ENCODE peak calls at places on chromosomes 3 and 15, in seven cellular contexts. Q is uterus, R is prostate gland, X is tibial nerve, F is IMR-90, K is endothelial cell of umbilical vein, J is body of pancreas. H is an unnamed sample.
A peak's percentile ranks its signal among the peaks of the same experiment; 100 is the strongest.

GRCh38 chr15:29039466-29040366 is 153.9 kb downstream of the APBA2 start:
- DNase-seq in F (no peak), X (no peak), K (no peak), J (no peak), Q (no peak), R (no peak), H (no peak)

GRCh38 chr15:37695719-37696118 is 238.7 kb upstream of the TMCO5A start:
- DNase-seq in J (no peak), X (no peak), K (no peak), R (no peak), Q (no peak), F (peak; percentile 35), H (no peak)

GRCh38 chr3:141442914-141443313 is 43.9 kb upstream of the RASA2 start:
- DNase-seq in Q (no peak), X (no peak), K (no peak), F (no peak), R (no peak), J (no peak), H (no peak)

GRCh38 chr3:264394-265156 is 68.0 kb downstream of the CHL1 start:
- DNase-seq in X (no peak), K (no peak), F (peak; percentile 97), Q (no peak), J (peak; percentile 12), R (peak; percentile 6), H (no peak)

GRCh38 chr3:125123455-125123854 is 67.7 kb upstream of the HEG1 start:
- DNase-seq in K (no peak), Q (no peak), J (no peak), F (no peak), X (no peak), R (no peak), H (no peak)

GRCh38 chr3:9669720-9670432 is 20.6 kb downstream of the MTMR14 start:
- DNase-seq in X (peak; percentile 41), F (no peak), J (peak; percentile 56), Q (no peak), K (peak; percentile 84), R (no peak), H (no peak)

GRCh38 chr15:74171965-74172541 is 1.5 kb upstream of the ISLR start:
- DNase-seq in X (no peak), R (no peak), J (no peak), F (no peak), Q (no peak), K (no peak), H (no peak)

GRCh38 chr3:33664195-33664594 is 53.9 kb downstream of the CLASP2 start:
- DNase-seq in J (no peak), F (peak; percentile 92), K (peak; percentile 72), Q (no peak), R (no peak), X (no peak), H (no peak)

GRCh38 chr3:190676477-190676876 is 162.6 kb downstream of the IL1RAP start:
- DNase-seq in F (peak; percentile 72), X (no peak), R (no peak), J (no peak), K (no peak), Q (no peak), H (no peak)

GRCh38 chr3:8733332-8734094 is at the start of gene CAV3:
- DNase-seq in X (no peak), Q (no peak), R (no peak), K (no peak), F (no peak), J (no peak), H (no peak)

GRCh38 chr3:112092439-112093179 is 6.4 kb downstream of the C3orf52 start:
- DNase-seq in F (peak; percentile 37), J (no peak), R (no peak), Q (no peak), K (no peak), X (peak; percentile 14), H (no peak)

GRCh38 chr3:110577856-110578255 is 493.8 kb upstream of the NECTIN3 start:
- DNase-seq in X (no peak), R (no peak), F (no peak), K (no peak), Q (no peak), J (no peak), H (no peak)

GRCh38 chr3:113873814-113874526 is 35.4 kb downstream of the GRAMD1C start:
- DNase-seq in F (no peak), Q (no peak), R (no peak), K (no peak), X (no peak), J (no peak), H (no peak)
- H3K4me3 ChIP-seq in F (no peak overlapping the region), Q (no peak overlapping the region), R (no peak overlapping the region), K (no peak overlapping the region), X (no peak overlapping the region), J (no peak overlapping the region), H (no peak overlapping the region)

GRCh38 chr3:133573054-133573628 is 345 bp upstream of the CDV3 start:
- DNase-seq in X (peak; percentile 100), J (peak; percentile 100), R (peak; percentile 100), K (peak; percentile 100), F (peak; percentile 100), Q (peak; percentile 100), H (peak; percentile 100)
- TF ChIP-seq POLR2A in X (peak; percentile 48), J (peak; percentile 77), R (peak; percentile 62), K (peak; percentile 77), F (no peak), Q (peak; percentile 68), H (peak; percentile 45)

GRCh38 chr3:178966299-178967183 is 105.1 kb downstream of the ZMAT3 start:
- DNase-seq in F (peak; percentile 37), J (peak; percentile 38), K (peak; percentile 72), Q (no peak), X (peak; percentile 18), R (no peak), H (no peak)
- H3K4me3 ChIP-seq in F (no peak overlapping the region), J (no peak overlapping the region), K (peak overlapping the region; percentile 38), Q (no peak overlapping the region), X (peak overlapping the region; percentile 22), R (no peak overlapping the region), H (peak overlapping the region; percentile 14)

GRCh38 chr3:72120806-72121778 is 336.1 kb upstream of the PROK2 start:
- DNase-seq in R (no peak), J (no peak), K (no peak), X (no peak), Q (no peak), F (no peak), H (no peak)

GRCh38 chr3:72127843-72128242 is 342.9 kb upstream of the PROK2 start:
- DNase-seq in F (peak; percentile 25), K (no peak), Q (no peak), R (no peak), X (no peak), J (no peak), H (no peak)

GRCh38 chr3:72127213-72127612 is 342.3 kb upstream of the PROK2 start:
- DNase-seq in F (no peak), X (no peak), K (no peak), Q (no peak), J (no peak), R (no peak), H (no peak)

GRCh38 chr3:72120039-72120438 is 335.1 kb upstream of the PROK2 start:
- DNase-seq in K (no peak), R (no peak), J (no peak), Q (no peak), F (no peak), X (no peak), H (no peak)

GRCh38 chr3:72123908-72124441 is 339.0 kb upstream of the PROK2 start:
- DNase-seq in J (peak; percentile 59), R (peak; percentile 93), X (peak; percentile 82), F (peak; percentile 78), K (peak; percentile 89), Q (peak; percentile 93), H (no peak)
- TF ChIP-seq POLR2A in J (no peak), R (no peak), X (no peak), F (no peak), K (no peak), Q (no peak), H (no peak)

DNA sequence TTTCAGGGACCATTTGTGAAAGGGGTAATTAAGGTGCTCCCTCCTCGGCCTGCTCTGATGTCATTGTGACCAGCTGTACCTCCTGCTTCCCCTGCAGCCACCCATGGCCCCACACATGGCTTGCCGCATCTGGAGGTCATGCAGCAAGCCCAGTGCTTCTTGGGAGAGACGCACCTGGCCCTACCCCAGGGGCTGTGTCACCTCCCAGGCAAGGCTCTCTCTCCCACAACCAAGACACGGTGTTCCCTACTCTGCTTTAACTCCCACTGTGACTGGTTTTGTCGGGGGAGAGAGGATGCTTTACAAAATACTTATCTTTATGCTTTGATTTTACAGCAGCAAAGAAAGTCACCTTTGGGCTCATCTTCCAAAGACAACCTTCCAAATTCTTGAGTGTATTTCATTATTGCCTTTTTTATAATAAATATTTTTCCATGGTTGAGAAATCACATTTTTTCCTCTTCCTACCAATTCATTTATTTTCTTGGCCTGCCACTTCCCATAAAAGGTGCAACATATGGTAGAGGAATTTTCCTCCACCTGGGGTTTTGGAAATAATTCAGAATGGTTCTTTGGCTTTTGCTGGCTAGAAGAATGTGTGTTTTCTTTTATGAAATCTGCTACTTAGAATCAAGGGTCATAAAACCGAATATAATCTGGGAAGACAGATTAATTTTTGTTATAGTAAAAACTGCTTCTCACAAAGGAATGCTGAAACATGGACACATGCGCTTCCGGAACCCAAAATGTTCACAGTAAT is 53.8 kb upstream of the POMGNT2 start:
- DNase-seq in K (no peak), R (no peak), X (peak; percentile 1), F (no peak), J (no peak), Q (no peak), H (peak; percentile 66)
- H3K4me3 ChIP-seq in K (no peak overlapping the region), R (no peak overlapping the region), X (no peak overlapping the region), F (no peak overlapping the region), J (no peak overlapping the region), Q (no peak overlapping the region), H (no peak overlapping the region)

GRCh38 chr3:120646771-120647449 is 35.1 kb downstream of the HGD start:
- DNase-seq in F (no peak), X (no peak), R (no peak), Q (no peak), K (no peak), J (no peak), H (no peak)

GRCh38 chr3:120645083-120645800 is 36.8 kb downstream of the HGD start:
- DNase-seq in F (peak; percentile 22), K (no peak), J (no peak), R (no peak), Q (no peak), X (no peak), H (no peak)

GRCh38 chr3:120640231-120640630 is 41.8 kb downstream of the HGD start:
- DNase-seq in X (no peak), Q (no peak), F (no peak), R (no peak), K (no peak), J (no peak), H (no peak)

GRCh38 chr3:120641696-120642246 is 40.3 kb downstream of the HGD start:
- DNase-seq in F (no peak), X (no peak), R (no peak), Q (no peak), K (no peak), J (no peak), H (no peak)

GRCh38 chr3:120642368-120642948 is 39.6 kb downstream of the HGD start:
- DNase-seq in K (peak; percentile 40), Q (no peak), F (peak; percentile 90), J (no peak), X (no peak), R (no peak), H (no peak)
- TF ChIP-seq POLR2A in K (no peak), Q (no peak), F (no peak), J (no peak), X (no peak), R (no peak), H (no peak)

H was measured in esophagus muscularis mucosa.